ENCODE peak calls at places on chromosome 7, in eight cellular contexts. E is progenitor cell of endocrine pancreas, P is bronchial epithelial cell, H is dorsolateral prefrontal cortex, A is tibial nerve, B is neural crest cell, O is endodermal cell, Q is CD14-positive monocyte. W is an unnamed sample.

GRCh38 chr7:128108641-128109423 is 77.6 kb upstream of the LRRC4 start:
- DNase-seq in B (no peak), P (no peak), O (no peak), H (no peak), A (no peak), Q (peak; percentile 57), E (no peak), W (no peak)

GRCh38 chr7:23456093-23456492 is 14.2 kb downstream of the IGF2BP3 start:
- DNase-seq in Q (no peak), B (no peak), O (no peak), A (no peak), H (no peak), P (no peak), E (no peak), W (no peak)

GRCh38 chr7:47647213-47647985 is 65.5 kb upstream of the TNS3 start:
- DNase-seq in A (no peak), B (no peak), Q (no peak), O (peak; percentile 45), H (no peak), P (no peak), E (no peak), W (no peak)

GRCh38 chr7:129436335-129436923 is 2.2 kb downstream of the STRIP2 start:
- DNase-seq in P (no peak), A (no peak), H (no peak), E (no peak), Q (no peak), O (no peak), B (no peak), W (no peak)

GRCh38 chr7:22582860-22583640 is 83.1 kb upstream of the STEAP1B start:
- DNase-seq in E (no peak), O (peak; percentile 72), P (peak; percentile 92), Q (no peak), A (no peak), B (no peak), H (no peak), W (no peak)

GRCh38 chr7:27110163-27110976 is 7.9 kb upstream of the HOXA2 start:
- DNase-seq in A (no peak), Q (no peak), H (no peak), E (peak; percentile 76), O (peak; percentile 83), P (no peak), B (no peak), W (no peak)

GRCh38 chr7:120842131-120842621 is 15.8 kb downstream of the TSPAN12 start:
- DNase-seq in E (no peak), A (no peak), O (no peak), P (peak; percentile 39), Q (no peak), H (no peak), B (no peak), W (no peak)

GRCh38 chr7:46160861-46161260 is 239.8 kb upstream of the IGFBP3 start:
- DNase-seq in O (no peak), E (no peak), Q (no peak), P (peak; percentile 78), A (no peak), H (no peak), B (no peak), W (no peak)

GRCh38 chr7:98514211-98515150 is 102.6 kb upstream of the NPTX2 start:
- DNase-seq in B (no peak), H (no peak), E (no peak), A (no peak), Q (no peak), P (no peak), O (peak; percentile 52), W (no peak)

GRCh38 chr7:49001610-49002033 is 77.3 kb downstream of the CDC14C start:
- DNase-seq in A (no peak), O (peak; percentile 89), H (no peak), P (peak; percentile 33), B (peak; percentile 35), E (no peak), Q (no peak), W (no peak)

GRCh38 chr7:77684030-77684429 is 12.2 kb upstream of the RSBN1L start:
- DNase-seq in Q (no peak), H (no peak), B (no peak), O (peak; percentile 87), P (peak; percentile 94), E (no peak), A (peak; percentile 35), W (no peak)

GRCh38 chr7:67423058-67423457 is 426.4 kb downstream of the TYW1 start:
- DNase-seq in P (no peak), E (no peak), H (peak; percentile 11), O (no peak), A (no peak), Q (no peak), B (no peak), W (no peak)

GRCh38 chr7:101890666-101891065 is 73.2 kb downstream of the CUX1 start:
- DNase-seq in Q (no peak), B (no peak), E (no peak), H (no peak), O (no peak), A (no peak), P (no peak), W (no peak)

GRCh38 chr7:123961731-123962130 is 36.7 kb downstream of the SPAM1 start:
- DNase-seq in A (no peak), E (no peak), H (no peak), O (no peak), Q (no peak), P (peak; percentile 40), B (no peak), W (no peak)

GRCh38 chr7:155001756-155002410 is 1.0 kb downstream of the PAXIP1 start:
- DNase-seq in Q (no peak), H (no peak), P (no peak), O (no peak), B (no peak), E (no peak), A (no peak), W (no peak)

GRCh38 chr7:1041471-1042160 is 2.7 kb upstream of the GPR146 start:
- DNase-seq in B (no peak), E (no peak), Q (no peak), P (no peak), O (no peak), A (no peak), H (no peak), W (no peak)

GRCh38 chr7:124937076-124937475 is 7.5 kb upstream of the POT1 start:
- DNase-seq in O (no peak), E (no peak), P (no peak), A (no peak), Q (no peak), B (no peak), H (no peak), W (no peak)

GRCh38 chr7:136640977-136641376 is 227.5 kb upstream of the CHRM2 start:
- DNase-seq in A (no peak), O (peak; percentile 41), E (no peak), H (no peak), B (no peak), P (no peak), Q (no peak), W (no peak)

GRCh38 chr7:111900283-111900682 is 305.9 kb downstream of the DOCK4 start:
- DNase-seq in P (no peak), O (no peak), B (no peak), H (no peak), E (no peak), Q (no peak), A (no peak), W (no peak)

GRCh38 chr7:156895024-156895780 is 2.2 kb upstream of the LMBR1 start:
- DNase-seq in P (no peak), E (no peak), B (no peak), H (no peak), O (no peak), A (no peak), Q (no peak), W (no peak)

GRCh38 chr7:28358423-28358868 is 53.9 kb upstream of the CREB5 start:
- DNase-seq in Q (no peak), H (no peak), B (no peak), E (no peak), P (peak; percentile 95), A (no peak), O (no peak), W (no peak)

GRCh38 chr7:95794917-95795515 is 22.7 kb downstream of the DYNC1I1 start:
- DNase-seq in E (no peak), H (no peak), B (no peak), P (peak; percentile 39), A (no peak), O (peak; percentile 63), Q (no peak), W (no peak)

GRCh38 chr7:16504019-16504418 is 22.6 kb upstream of the LRRC72 start:
- DNase-seq in E (no peak), B (no peak), O (peak; percentile 66), A (no peak), P (peak; percentile 18), Q (no peak), H (no peak), W (no peak)

DNA sequence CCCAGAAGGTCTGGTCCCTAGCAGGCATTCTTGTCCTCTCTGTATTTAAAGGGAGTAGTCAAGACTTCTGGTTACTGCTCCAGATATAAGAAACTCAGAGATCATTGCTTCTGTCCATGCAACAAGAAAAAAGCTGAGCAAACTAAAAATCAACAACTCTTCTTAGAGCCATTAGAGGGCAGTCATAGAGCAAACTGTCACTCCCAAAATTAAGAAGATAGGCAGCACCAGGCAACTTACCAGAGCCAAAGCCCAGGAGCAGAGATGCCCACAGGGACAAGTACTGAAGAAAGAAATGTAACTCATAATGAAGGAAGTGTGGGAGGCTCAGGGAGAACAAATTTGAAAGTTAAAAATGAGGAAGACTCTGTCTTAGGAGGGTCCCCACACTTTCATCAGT is 472.9 kb upstream of the COBL start:
- DNase-seq in P (peak; percentile 10), E (no peak), B (no peak), Q (no peak), H (no peak), O (peak; percentile 60), A (no peak), W (no peak)
- TF ChIP-seq CTCF in P (peak; percentile 19), E (peak; percentile 43), B (peak; percentile 55), Q (no peak), H (no peak), O (peak; percentile 70), A (no peak), W (no peak)

GRCh38 chr7:81457858-81458522 is 311.9 kb downstream of the HGF start:
- DNase-seq in H (no peak), E (no peak), Q (no peak), B (no peak), A (no peak), P (peak; percentile 51), O (no peak), W (no peak)
- TF ChIP-seq CTCF in H (peak; percentile 39), E (peak; percentile 64), Q (no peak), B (peak; percentile 74), A (peak; percentile 28), P (peak; percentile 14), O (peak; percentile 65), W (no peak)

DNA sequence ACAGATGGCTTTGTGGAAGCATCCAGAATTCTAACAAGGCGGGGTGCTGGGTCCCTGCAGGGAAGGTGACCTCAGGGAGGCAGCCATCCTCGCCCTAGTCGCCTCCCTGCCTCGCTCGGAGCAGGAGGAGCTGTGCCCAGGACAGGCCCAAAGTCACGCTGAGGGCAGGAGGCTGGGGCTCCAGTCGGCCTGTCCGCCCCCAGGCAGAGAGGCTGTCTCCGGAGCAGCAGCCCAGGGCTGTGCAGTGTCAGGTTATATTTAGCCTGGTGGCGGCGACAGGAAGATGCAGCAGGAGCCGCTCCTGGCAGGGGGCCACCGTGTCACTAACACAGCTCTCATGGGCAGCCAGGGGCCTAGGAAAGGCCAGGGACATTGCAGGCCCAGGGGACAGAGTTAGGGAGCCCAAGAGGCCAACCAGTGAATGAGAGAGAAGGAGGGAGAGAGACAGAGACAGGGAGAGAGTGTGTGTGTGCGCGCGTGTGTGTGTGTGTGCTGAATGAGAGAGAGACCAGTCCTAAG is 13.5 kb downstream of the KCNH2 start:
- DNase-seq in P (no peak), O (peak; percentile 82), E (no peak), B (no peak), Q (no peak), A (no peak), H (no peak), W (no peak)
- TF ChIP-seq CTCF in P (no peak), O (peak; percentile 47), E (peak; percentile 8), B (no peak), Q (no peak), A (no peak), H (no peak), W (no peak)

GRCh38 chr7:75914655-75915415 is at the start of gene POR:
- DNase-seq in E (peak; percentile 97), P (peak; percentile 73), H (peak; percentile 96), Q (peak; percentile 91), O (peak; percentile 99), A (peak; percentile 91), B (peak; percentile 97), W (peak; percentile 100)
- TF ChIP-seq CTCF in E (no peak), P (no peak), H (peak; percentile 41), Q (no peak), O (no peak), A (no peak), B (no peak), W (no peak)